ENCODE peak calls at places on chromosomes 6 and 20, in six cellular contexts. One of them, this sample, is unnamed.

GRCh38 chr20:20666359-20666758 is 46.1 kb downstream of the RALGAPA2 start:
- DNase-seq in K562: no peak
- DNase-seq in A549: no peak
- DNase-seq in GM12878: no peak
- DNase-seq in HepG2: no peak
- DNase-seq in NB4: peak; percentile 40
- DNase-seq in this sample: peak; percentile 30

GRCh38 chr20:6122111-6122872 is 538 bp downstream of the FERMT1 start:
- DNase-seq in NB4: peak; percentile 54
- DNase-seq in GM12878: no peak
- DNase-seq in K562: no peak
- DNase-seq in HepG2: peak; percentile 32
- DNase-seq in A549: peak; percentile 44
- DNase-seq in this sample: peak; percentile 28

GRCh38 chr6:54909184-54909583 is 62.6 kb downstream of the FAM83B start:
- DNase-seq in HepG2: no peak
- DNase-seq in GM12878: no peak
- DNase-seq in K562: no peak
- DNase-seq in A549: no peak
- DNase-seq in NB4: no peak
- DNase-seq in this sample: no peak

GRCh38 chr6:161486903-161487531 is 213.2 kb upstream of the AGPAT4 start:
- DNase-seq in A549: peak; percentile 7
- DNase-seq in HepG2: no peak
- DNase-seq in NB4: no peak
- DNase-seq in K562: no peak
- DNase-seq in GM12878: no peak
- DNase-seq in this sample: no peak

GRCh38 chr6:659716-660581 is 3.0 kb upstream of the HUS1B start:
- DNase-seq in K562: peak; percentile 66
- DNase-seq in HepG2: no peak
- DNase-seq in A549: no peak
- DNase-seq in NB4: peak; percentile 56
- DNase-seq in GM12878: no peak
- DNase-seq in this sample: no peak

GRCh38 chr20:34771680-34772081 is 53.8 kb downstream of the NCOA6 start:
- DNase-seq in K562: no peak
- DNase-seq in A549: no peak
- DNase-seq in NB4: no peak
- DNase-seq in HepG2: no peak
- DNase-seq in GM12878: no peak
- DNase-seq in this sample: no peak

GRCh38 chr6:28490191-28490890 is 25.3 kb downstream of the GPX6 start:
- DNase-seq in GM12878: no peak
- DNase-seq in K562: peak; percentile 38
- DNase-seq in HepG2: no peak
- DNase-seq in NB4: peak; percentile 22
- DNase-seq in A549: no peak
- DNase-seq in this sample: no peak

GRCh38 chr6:13535306-13535705 is 39.1 kb upstream of the SIRT5 start:
- DNase-seq in NB4: no peak
- DNase-seq in HepG2: no peak
- DNase-seq in GM12878: no peak
- DNase-seq in K562: no peak
- DNase-seq in A549: no peak
- DNase-seq in this sample: no peak

GRCh38 chr20:24991897-24992419 is 593 bp downstream of the APMAP start:
- DNase-seq in GM12878: no peak
- DNase-seq in A549: peak; percentile 28
- DNase-seq in HepG2: no peak
- DNase-seq in K562: peak; percentile 24
- DNase-seq in NB4: peak; percentile 50
- DNase-seq in this sample: no peak

GRCh38 chr20:19932170-19932667 is 84.9 kb upstream of the NAA20 start:
- DNase-seq in GM12878: no peak
- DNase-seq in HepG2: no peak
- DNase-seq in A549: no peak
- DNase-seq in NB4: no peak
- DNase-seq in K562: no peak
- DNase-seq in this sample: peak; percentile 98

GRCh38 chr20:10641893-10642292 is 31.9 kb downstream of the JAG1 start:
- DNase-seq in GM12878: no peak
- DNase-seq in NB4: no peak
- DNase-seq in HepG2: no peak
- DNase-seq in K562: no peak
- DNase-seq in A549: no peak
- DNase-seq in this sample: no peak

GRCh38 chr6:135094403-135094821 is 39.8 kb upstream of the HBS1L start:
- DNase-seq in NB4: peak; percentile 30
- DNase-seq in K562: no peak
- DNase-seq in GM12878: no peak
- DNase-seq in HepG2: no peak
- DNase-seq in A549: no peak
- DNase-seq in this sample: no peak

GRCh38 chr6:14957355-14958059 is 288.4 kb upstream of the JARID2 start:
- DNase-seq in NB4: no peak
- DNase-seq in A549: no peak
- DNase-seq in HepG2: no peak
- DNase-seq in GM12878: peak; percentile 35
- DNase-seq in K562: no peak
- DNase-seq in this sample: no peak

GRCh38 chr20:2748551-2749342 is 51.7 kb downstream of the CPXM1 start:
- DNase-seq in NB4: no peak
- DNase-seq in GM12878: no peak
- DNase-seq in K562: no peak
- DNase-seq in A549: no peak
- DNase-seq in HepG2: no peak
- DNase-seq in this sample: no peak

GRCh38 chr6:20084411-20084810 is 127.9 kb downstream of the MBOAT1 start:
- DNase-seq in A549: no peak
- DNase-seq in HepG2: no peak
- DNase-seq in GM12878: no peak
- DNase-seq in K562: no peak
- DNase-seq in NB4: no peak
- DNase-seq in this sample: no peak

GRCh38 chr6:35392773-35393672 is 50.7 kb downstream of the PPARD start:
- DNase-seq in HepG2: peak; percentile 28
- DNase-seq in NB4: no peak
- DNase-seq in GM12878: no peak
- DNase-seq in K562: peak; percentile 50
- DNase-seq in A549: no peak
- DNase-seq in this sample: no peak

GRCh38 chr6:51753635-51754034 is 333.8 kb downstream of the PKHD1 start:
- DNase-seq in K562: no peak
- DNase-seq in HepG2: peak; percentile 3
- DNase-seq in GM12878: no peak
- DNase-seq in A549: no peak
- DNase-seq in NB4: peak; percentile 46
- DNase-seq in this sample: no peak

GRCh38 chr20:3141757-3142156 is 17.9 kb downstream of the FASTKD5 start:
- DNase-seq in NB4: no peak
- DNase-seq in K562: no peak
- DNase-seq in HepG2: no peak
- DNase-seq in GM12878: no peak
- DNase-seq in A549: no peak
- DNase-seq in this sample: no peak

DNA sequence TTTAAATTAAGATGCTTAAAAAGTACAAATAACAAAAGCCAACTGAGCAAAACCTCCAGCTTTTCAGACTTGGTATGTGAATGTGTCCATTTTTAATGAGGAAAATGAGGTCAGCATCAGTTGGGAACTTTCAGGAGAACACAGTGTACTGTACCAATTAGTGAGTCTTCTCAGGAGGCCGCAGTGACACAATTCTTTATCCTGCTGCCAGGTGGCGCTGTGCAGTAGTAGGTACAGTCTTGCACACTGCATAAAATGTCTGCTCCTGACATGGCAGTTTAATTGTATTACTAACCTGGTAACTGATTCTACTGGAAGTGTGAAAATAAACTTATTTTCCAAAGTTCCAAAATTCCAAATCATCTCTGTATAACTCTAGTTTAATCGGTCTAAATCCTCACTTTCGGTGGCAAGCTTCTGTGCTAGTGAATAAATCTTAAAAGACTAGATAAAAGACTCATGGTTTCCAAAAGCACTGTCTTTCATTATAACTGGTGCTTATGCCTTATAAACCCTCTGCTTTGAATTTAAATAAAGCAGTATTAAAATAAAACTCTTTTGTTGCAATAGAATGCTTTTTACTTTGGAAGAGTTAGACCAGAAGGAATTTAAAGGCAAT is 214.8 kb upstream of the MMS22L start:
- DNase-seq in K562: peak; percentile 29
- DNase-seq in HepG2: peak; percentile 59
- DNase-seq in A549: peak; percentile 3
- DNase-seq in GM12878: peak; percentile 12
- DNase-seq in NB4: peak; percentile 72
- DNase-seq in this sample: peak; percentile 63
- TF ChIP-seq MYC in K562: no peak
- TF ChIP-seq MYC in HepG2: no peak
- TF ChIP-seq MYC in A549: no peak
- TF ChIP-seq MYC in GM12878: no peak
- TF ChIP-seq MYC in NB4: no peak
- TF ChIP-seq MYC in this sample: no peak

GRCh38 chr20:48631114-48632016 is 196.4 kb downstream of the PREX1 start:
- DNase-seq in A549: no peak
- DNase-seq in HepG2: no peak
- DNase-seq in NB4: peak; percentile 32
- DNase-seq in GM12878: no peak
- DNase-seq in K562: no peak
- DNase-seq in this sample: no peak

GRCh38 chr20:48629960-48630315 is 197.9 kb downstream of the PREX1 start:
- DNase-seq in A549: no peak
- DNase-seq in NB4: no peak
- DNase-seq in HepG2: no peak
- DNase-seq in K562: no peak
- DNase-seq in GM12878: no peak
- DNase-seq in this sample: no peak

GRCh38 chr20:48629069-48629959 is 198.5 kb downstream of the PREX1 start:
- DNase-seq in A549: no peak
- DNase-seq in K562: no peak
- DNase-seq in NB4: no peak
- DNase-seq in GM12878: no peak
- DNase-seq in HepG2: no peak
- DNase-seq in this sample: no peak

GRCh38 chr20:48632017-48632824 is 195.6 kb downstream of the PREX1 start:
- DNase-seq in HepG2: no peak
- DNase-seq in NB4: peak; percentile 77
- DNase-seq in GM12878: no peak
- DNase-seq in K562: no peak
- DNase-seq in A549: no peak
- DNase-seq in this sample: no peak

DNA sequence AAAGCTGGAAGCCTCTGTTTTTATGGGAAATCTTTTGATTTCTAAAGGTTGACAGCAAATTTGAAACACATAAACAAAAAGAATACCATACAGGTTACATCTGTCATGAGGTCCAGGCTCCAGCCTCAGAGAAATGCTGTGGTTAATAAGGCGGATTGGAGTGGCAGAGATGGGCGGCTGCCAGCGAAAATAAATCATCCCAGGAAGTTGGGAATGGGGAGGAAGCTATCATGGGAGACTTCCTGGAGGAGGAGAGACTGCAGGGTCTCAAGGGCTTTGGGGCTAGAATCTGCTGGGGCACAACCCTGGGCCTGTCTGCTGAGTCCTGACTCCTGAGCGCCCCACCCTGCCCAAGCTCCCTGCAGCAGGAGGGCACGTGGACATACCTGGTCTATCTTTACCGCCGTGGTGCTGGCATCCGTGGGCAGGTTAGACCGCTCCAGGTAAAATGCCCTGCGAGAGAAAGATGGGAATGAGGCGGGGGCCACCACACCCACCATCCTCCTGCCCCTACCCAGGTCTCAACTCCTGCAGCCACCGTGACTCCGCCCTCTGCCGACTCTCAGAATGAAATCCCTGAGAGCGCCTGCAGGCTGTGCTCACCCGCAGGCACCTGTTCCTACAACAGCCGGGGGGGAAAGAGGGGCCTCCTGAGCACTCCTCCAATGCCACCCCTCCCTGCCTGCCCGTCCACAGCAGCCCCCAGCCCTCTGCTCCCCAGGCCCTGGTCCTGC is 197.3 kb downstream of the PREX1 start:
- DNase-seq in K562: peak; percentile 21
- DNase-seq in NB4: no peak
- DNase-seq in GM12878: no peak
- DNase-seq in HepG2: no peak
- DNase-seq in A549: no peak
- DNase-seq in this sample: no peak
- TF ChIP-seq POLR2A in K562: no peak
- TF ChIP-seq POLR2A in NB4: no peak
- TF ChIP-seq POLR2A in GM12878: no peak
- TF ChIP-seq POLR2A in HepG2: no peak
- TF ChIP-seq POLR2A in A549: no peak
- TF ChIP-seq POLR2A in this sample: no peak

GRCh38 chr6:97437087-97437486 is 154.1 kb upstream of the MMS22L start:
- DNase-seq in HepG2: peak; percentile 31
- DNase-seq in A549: peak; percentile 1
- DNase-seq in GM12878: no peak
- DNase-seq in K562: peak; percentile 11
- DNase-seq in NB4: peak; percentile 29
- DNase-seq in this sample: peak; percentile 34
- TF ChIP-seq MYC in HepG2: no peak
- TF ChIP-seq MYC in A549: no peak
- TF ChIP-seq MYC in GM12878: no peak
- TF ChIP-seq MYC in K562: no peak
- TF ChIP-seq MYC in NB4: no peak
- TF ChIP-seq MYC in this sample: no peak

GRCh38 chr20:58853976-58854637 is 1.6 kb downstream of the GNAS start:
- DNase-seq in HepG2: no peak
- DNase-seq in GM12878: no peak
- DNase-seq in K562: no peak
- DNase-seq in NB4: no peak
- DNase-seq in A549: no peak
- DNase-seq in this sample: no peak
- TF ChIP-seq POLR2A in HepG2: no peak
- TF ChIP-seq POLR2A in GM12878: no peak
- TF ChIP-seq POLR2A in K562: no peak
- TF ChIP-seq POLR2A in NB4: no peak
- TF ChIP-seq POLR2A in A549: no peak
- TF ChIP-seq POLR2A in this sample: no peak

GRCh38 chr20:8443464-8444072 is 311.5 kb downstream of the PLCB1 start:
- DNase-seq in NB4: peak; percentile 47
- DNase-seq in K562: no peak
- DNase-seq in GM12878: no peak
- DNase-seq in A549: no peak
- DNase-seq in HepG2: no peak
- DNase-seq in this sample: no peak
- TF ChIP-seq MYC in NB4: no peak
- TF ChIP-seq MYC in K562: no peak
- TF ChIP-seq MYC in GM12878: no peak
- TF ChIP-seq MYC in A549: no peak
- TF ChIP-seq MYC in HepG2: no peak
- TF ChIP-seq MYC in this sample: no peak